ENCODE peak calls at places on chromosomes 13 and 19, in ten cellular contexts. O, D, W, V, K, G, E, I, L and Q are unnamed samples.

GRCh38 chr13:110119943-110120905 is 186.7 kb downstream of the COL4A1 start:
- DNase-seq in O (peak; percentile 89), D (no peak), W (peak; percentile 78), V (no peak), K (no peak), G (no peak), E (peak; percentile 56), I (peak; percentile 22), L (no peak), Q (no peak)

GRCh38 chr19:50449236-50449899 is 16.7 kb downstream of the MYBPC2 start:
- DNase-seq in O (no peak), D (no peak), W (peak; percentile 83), V (no peak), K (no peak), G (no peak), E (peak; percentile 95), I (no peak), L (no peak), Q (no peak)

GRCh38 chr13:112900691-112901091 is 68.3 kb upstream of the MCF2L start:
- DNase-seq in O (no peak), D (no peak), W (no peak), V (no peak), K (no peak), G (peak; percentile 31), E (no peak), I (no peak), L (no peak), Q (no peak)

GRCh38 chr13:45500492-45501174 is 35.9 kb downstream of the COG3 start:
- DNase-seq in O (no peak), D (no peak), W (no peak), V (no peak), K (no peak), G (no peak), E (peak; percentile 84), I (peak; percentile 5), L (peak; percentile 19), Q (no peak)

GRCh38 chr13:75419656-75420055 is 62.3 kb downstream of the TBC1D4 start:
- DNase-seq in O (no peak), D (no peak), W (no peak), V (no peak), K (no peak), G (no peak), E (no peak), I (no peak), L (no peak), Q (no peak)

GRCh38 chr19:4586691-4587090 is 27.2 kb upstream of the SEMA6B start:
- DNase-seq in O (no peak), D (no peak), W (no peak), V (no peak), K (no peak), G (no peak), E (no peak), I (no peak), L (no peak), Q (no peak)

GRCh38 chr19:58346961-58347929 is 6.0 kb downstream of the A1BG start:
- DNase-seq in O (no peak), D (peak; percentile 80), W (peak; percentile 83), V (peak; percentile 79), K (peak; percentile 97), G (no peak), E (peak; percentile 71), I (no peak), L (no peak), Q (peak; percentile 17)

GRCh38 chr19:3397266-3398022 is 31.1 kb downstream of the NFIC start:
- DNase-seq in O (no peak), D (no peak), W (peak; percentile 55), V (no peak), K (no peak), G (peak; percentile 55), E (peak; percentile 64), I (peak; percentile 2), L (peak; percentile 73), Q (no peak)

GRCh38 chr19:10433131-10433536 is 12.8 kb downstream of the PDE4A start:
- DNase-seq in O (no peak), D (no peak), W (no peak), V (no peak), K (peak; percentile 3), G (no peak), E (no peak), I (no peak), L (no peak), Q (no peak)

GRCh38 chr19:1265611-1266115 is 3.5 kb upstream of the CIRBP start:
- DNase-seq in O (no peak), D (peak; percentile 71), W (no peak), V (peak; percentile 63), K (no peak), G (peak; percentile 59), E (peak; percentile 85), I (peak; percentile 60), L (no peak), Q (peak; percentile 56)

GRCh38 chr13:114053026-114053425 is 79.2 kb upstream of the C13orf46 start:
- DNase-seq in O (no peak), D (no peak), W (peak; percentile 90), V (no peak), K (no peak), G (no peak), E (peak; percentile 68), I (no peak), L (no peak), Q (no peak)

GRCh38 chr19:48962029-48962848 is 2.9 kb upstream of the FTL start:
- DNase-seq in O (no peak), D (peak; percentile 59), W (peak; percentile 68), V (peak; percentile 55), K (peak; percentile 89), G (peak; percentile 89), E (peak; percentile 64), I (peak; percentile 68), L (peak; percentile 76), Q (peak; percentile 46)